ENCODE peak calls at places on chromosomes 2 and 18, in ten cellular contexts. M, U, N, A, D, C, J, Q, B and E are unnamed samples.

GRCh38 chr2:143965493-143966164 is 554.3 kb downstream of the ZEB2 start:
- DNase-seq in M (no peak), D (no peak), C (no peak), A (no peak), U (no peak), Q (no peak), J (no peak), N (no peak), B (no peak), E (no peak)

GRCh38 chr18:28411806-28412205 is 234.9 kb upstream of the CDH2 start:
- DNase-seq in M (no peak), N (peak), B (no peak), Q (no peak), A (peak), C (no peak), J (no peak), D (no peak), U (no peak), E (no peak)

GRCh38 chr2:176072951-176073904 is 10.5 kb downstream of the EVX2 start:
- DNase-seq in A (no peak), C (no peak), U (no peak), M (no peak), Q (no peak), D (no peak), J (no peak), N (no peak), B (no peak), E (no peak)

GRCh38 chr2:177796644-177797415 is 275.7 kb downstream of the PDE11A start:
- DNase-seq in M (no peak), N (no peak), B (no peak), A (peak), U (no peak), J (no peak), D (no peak), Q (no peak), C (no peak), E (no peak)

GRCh38 chr18:80243204-80243603 is 4.1 kb downstream of the PARD6G start:
- DNase-seq in M (no peak), B (no peak), Q (no peak), N (no peak), C (no peak), A (no peak), J (no peak), D (no peak), U (no peak), E (no peak)

GRCh38 chr2:231605607-231606091 is 13.0 kb downstream of the TEX44 start:
- DNase-seq in N (no peak), C (no peak), M (no peak), A (no peak), Q (no peak), D (peak), J (no peak), U (no peak), B (no peak), E (no peak)

GRCh38 chr2:190267302-190267701 is 52.3 kb downstream of the HIBCH start:
- DNase-seq in A (no peak), Q (no peak), D (no peak), N (peak), U (no peak), M (no peak), J (peak), C (no peak), B (peak), E (no peak)

GRCh38 chr2:136118819-136119716 is 1.1 kb upstream of the CXCR4 start:
- DNase-seq in U (peak), J (no peak), C (peak), M (peak), N (no peak), A (peak), B (peak), Q (no peak), D (no peak), E (peak)

GRCh38 chr2:70890469-70891065 is 45.1 kb upstream of the ATP6V1B1 start:
- DNase-seq in A (no peak), J (no peak), M (peak), U (no peak), Q (no peak), B (no peak), D (no peak), N (no peak), C (no peak), E (no peak)

GRCh38 chr2:70889716-70890037 is 46.0 kb upstream of the ATP6V1B1 start:
- DNase-seq in B (no peak), J (no peak), U (no peak), D (no peak), N (no peak), M (no peak), C (no peak), A (no peak), Q (no peak), E (no peak)

GRCh38 chr2:70887550-70888229 is 48.0 kb upstream of the ATP6V1B1 start:
- DNase-seq in Q (no peak), D (peak), N (no peak), B (no peak), U (peak), A (peak), M (peak), J (no peak), C (no peak), E (peak)

GRCh38 chr2:70888389-70888924 is 47.2 kb upstream of the ATP6V1B1 start:
- DNase-seq in N (no peak), D (no peak), U (no peak), M (no peak), A (no peak), C (no peak), J (no peak), Q (no peak), B (no peak), E (no peak)

DNA sequence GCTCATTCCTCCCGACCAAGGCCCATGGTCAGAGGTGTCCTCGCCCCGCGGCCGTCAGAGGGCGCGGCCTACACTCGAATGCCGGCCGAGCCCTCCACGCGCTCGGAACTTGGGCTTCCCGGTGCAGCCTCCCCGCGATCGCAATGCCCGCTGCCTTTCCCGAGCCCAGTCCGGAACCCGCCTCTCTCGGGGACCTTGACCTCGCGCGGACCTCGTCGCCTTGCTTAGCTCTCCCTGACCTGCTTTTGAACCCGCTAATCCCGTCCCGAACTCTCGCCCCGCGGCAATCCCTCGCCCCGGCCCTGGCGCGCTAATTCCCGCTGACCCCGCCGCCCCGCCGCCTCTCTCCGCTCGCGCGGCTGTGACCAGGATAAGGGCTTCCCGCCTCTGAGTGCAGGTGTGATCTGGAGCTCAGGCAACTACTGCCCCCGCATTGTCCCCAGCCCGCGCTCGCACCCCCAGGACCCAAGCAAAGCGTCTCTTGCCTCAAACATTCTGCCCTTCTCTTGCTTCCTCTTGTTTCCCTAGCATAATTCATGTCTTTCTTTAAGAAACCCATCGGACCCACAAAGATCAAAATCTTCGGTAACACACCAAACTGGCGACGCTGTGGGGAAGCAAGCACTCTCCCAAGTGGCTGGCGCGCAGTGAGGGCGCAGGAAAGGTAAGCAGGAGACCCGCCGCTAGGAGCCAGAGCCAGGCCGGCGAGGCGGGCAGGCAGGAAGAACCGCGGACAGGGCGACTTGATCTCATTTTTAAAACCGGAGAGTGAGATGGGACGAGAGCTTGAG is 46.6 kb upstream of the ATP6V1B1 start:
- DNase-seq in N (no peak), U (no peak), D (no peak), C (no peak), Q (no peak), A (peak), M (peak), J (no peak), B (no peak), E (no peak)
- TF ChIP-seq CTCF in N (no peak), U (no peak), D (no peak), C (no peak), Q (peak), A (no peak), M (no peak), J (no peak), B (no peak), E (no peak)

GRCh38 chr18:10437837-10438236 is 16.6 kb upstream of the APCDD1 start:
- DNase-seq in J (no peak), N (no peak), A (no peak), C (no peak), D (no peak), Q (no peak), U (no peak), M (no peak), B (no peak), E (no peak)
- TF ChIP-seq CTCF in J (no peak), N (no peak), A (no peak), C (no peak), D (no peak), Q (peak), U (peak), M (no peak), B (peak), E (peak)

GRCh38 chr2:168687314-168687713 is 115.1 kb upstream of the NOSTRIN start:
- DNase-seq in C (no peak), B (peak), N (peak), M (no peak), A (no peak), J (peak), Q (no peak), D (no peak), U (no peak), E (no peak)
- TF ChIP-seq CTCF in C (peak), B (no peak), N (peak), M (peak), A (peak), J (no peak), Q (no peak), D (no peak), U (no peak), E (no peak)

DNA sequence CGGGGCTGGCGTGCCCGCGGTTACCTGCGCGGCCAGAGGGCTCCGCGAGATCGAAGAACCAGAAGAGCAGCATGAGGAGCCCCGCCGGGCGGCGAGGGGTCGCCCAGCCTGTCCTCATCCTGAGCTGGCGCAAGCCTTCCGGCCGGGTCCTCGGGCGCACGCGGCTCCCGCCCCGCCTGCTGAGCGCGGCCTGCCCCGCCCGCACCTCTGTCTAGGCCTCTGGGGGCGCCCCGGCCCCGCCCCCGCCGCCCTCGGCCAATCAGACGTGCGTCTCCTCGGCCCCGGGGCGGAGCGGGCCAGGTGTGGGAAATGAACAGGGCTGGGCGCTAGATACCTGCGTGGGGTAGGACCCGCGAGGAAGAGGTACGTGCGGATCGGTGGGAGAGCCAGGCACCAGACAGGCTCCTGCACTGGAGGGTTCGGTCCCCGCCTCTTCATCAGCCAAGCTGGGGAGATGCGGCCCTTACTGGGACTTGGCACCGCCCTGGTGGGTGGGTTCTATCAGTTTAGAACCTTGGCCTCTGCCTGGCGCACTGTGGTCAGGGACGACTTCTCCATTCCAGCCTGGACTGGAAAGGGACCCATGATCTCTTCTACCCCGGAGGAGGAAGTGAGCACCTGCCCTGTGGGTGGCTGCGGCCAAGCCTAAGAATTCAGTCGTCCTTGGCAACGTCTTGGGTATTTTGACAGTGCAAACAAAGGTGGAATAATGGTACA is 106.7 kb upstream of the CD302 start:
- DNase-seq in A (peak), D (peak), N (no peak), U (no peak), M (peak), J (no peak), B (peak), Q (peak), C (peak), E (peak)
- TF ChIP-seq CTCF in A (no peak), D (no peak), N (no peak), U (no peak), M (no peak), J (no peak), B (no peak), Q (no peak), C (no peak), E (no peak)

DNA sequence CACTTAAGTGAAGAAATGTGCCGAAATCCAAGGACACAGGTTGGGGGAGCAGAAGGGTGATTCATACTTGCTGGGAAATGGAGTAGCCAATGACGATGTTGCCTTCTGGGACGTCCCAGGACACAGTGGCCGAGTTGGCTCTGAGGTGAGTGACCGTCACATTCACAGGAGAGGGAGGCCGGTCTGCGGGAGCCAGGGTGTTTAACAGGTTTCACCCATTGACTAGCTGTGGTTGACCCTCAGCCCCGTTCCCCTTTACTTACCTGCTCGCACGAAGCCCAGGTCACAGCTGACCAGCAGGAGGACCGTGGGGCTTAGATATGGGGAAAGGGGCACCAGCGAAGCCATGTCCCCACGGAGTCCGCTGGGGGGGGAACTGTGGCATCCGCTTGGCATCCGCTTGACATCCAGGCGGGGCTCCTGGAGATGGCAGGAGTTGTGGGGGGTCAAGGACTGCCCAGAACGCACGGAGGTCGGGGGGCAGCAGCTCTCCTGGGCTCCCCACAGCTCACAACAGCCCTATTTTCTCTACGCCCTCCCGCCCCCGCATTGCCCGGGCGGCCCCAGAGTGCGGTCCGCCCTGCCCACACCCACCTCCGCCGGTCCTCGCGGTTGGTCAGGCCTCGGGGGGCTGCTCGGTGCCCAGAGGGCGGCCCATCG is 586 bp downstream of the FNDC4 start:
- DNase-seq in C (no peak), A (peak), D (peak), J (peak), U (no peak), B (peak), M (peak), N (peak), Q (no peak), E (no peak)
- TF ChIP-seq CTCF in C (no peak), A (no peak), D (no peak), J (no peak), U (no peak), B (no peak), M (no peak), N (no peak), Q (no peak), E (no peak)